ENCODE peak calls at places on chromosomes 11 and 22, in six cellular contexts. One of them, this sample, is unnamed.

GRCh38 chr22:33562484-33562883 is 357.8 kb downstream of the LARGE1 start:
- DNase-seq in iris pigment epithelial cell: no peak
- DNase-seq in hepatocyte: no peak
- DNase-seq in effector CD4-positive, alpha-beta T cell: no peak
- DNase-seq in GF-D8: no peak
- DNase-seq in activated naive CD4-positive, alpha-beta T cell: no peak
- DNase-seq in this sample: no peak

GRCh38 chr11:130786987-130787688 is 129.1 kb downstream of the SNX19 start:
- DNase-seq in iris pigment epithelial cell: peak; percentile 14
- DNase-seq in hepatocyte: no peak
- DNase-seq in effector CD4-positive, alpha-beta T cell: no peak
- DNase-seq in GF-D8: no peak
- DNase-seq in activated naive CD4-positive, alpha-beta T cell: no peak
- DNase-seq in this sample: no peak

GRCh38 chr11:70762810-70763209 is 364.5 kb downstream of the CTTN start:
- DNase-seq in iris pigment epithelial cell: no peak
- DNase-seq in hepatocyte: no peak
- DNase-seq in effector CD4-positive, alpha-beta T cell: no peak
- DNase-seq in GF-D8: no peak
- DNase-seq in activated naive CD4-positive, alpha-beta T cell: no peak
- DNase-seq in this sample: no peak

GRCh38 chr22:45007946-45008852 is 1.6 kb downstream of the PHF21B start:
- DNase-seq in iris pigment epithelial cell: peak; percentile 5
- DNase-seq in hepatocyte: peak; percentile 25
- DNase-seq in effector CD4-positive, alpha-beta T cell: no peak
- DNase-seq in GF-D8: no peak
- DNase-seq in activated naive CD4-positive, alpha-beta T cell: no peak
- DNase-seq in this sample: peak; percentile 65

GRCh38 chr11:70503201-70503877 is 105.0 kb downstream of the CTTN start:
- DNase-seq in iris pigment epithelial cell: no peak
- DNase-seq in hepatocyte: no peak
- DNase-seq in effector CD4-positive, alpha-beta T cell: no peak
- DNase-seq in GF-D8: no peak
- DNase-seq in activated naive CD4-positive, alpha-beta T cell: no peak
- DNase-seq in this sample: no peak

GRCh38 chr22:49660794-49661781 is 166.6 kb downstream of the BRD1 start:
- DNase-seq in iris pigment epithelial cell: no peak
- DNase-seq in hepatocyte: no peak
- DNase-seq in effector CD4-positive, alpha-beta T cell: no peak
- DNase-seq in GF-D8: no peak
- DNase-seq in activated naive CD4-positive, alpha-beta T cell: no peak
- DNase-seq in this sample: peak; percentile 45

GRCh38 chr11:118314985-118315384 is 10.5 kb downstream of the CD3E start:
- DNase-seq in iris pigment epithelial cell: no peak
- DNase-seq in hepatocyte: no peak
- DNase-seq in effector CD4-positive, alpha-beta T cell: no peak
- DNase-seq in GF-D8: no peak
- DNase-seq in activated naive CD4-positive, alpha-beta T cell: no peak
- DNase-seq in this sample: no peak

GRCh38 chr11:117179048-117179999 is 781 bp downstream of the SIDT2 start:
- DNase-seq in iris pigment epithelial cell: no peak
- DNase-seq in hepatocyte: peak; percentile 54
- DNase-seq in effector CD4-positive, alpha-beta T cell: peak; percentile 43
- DNase-seq in GF-D8: peak; percentile 73
- DNase-seq in activated naive CD4-positive, alpha-beta T cell: no peak
- DNase-seq in this sample: peak; percentile 53

GRCh38 chr22:44112191-44112590 is 68.5 kb upstream of the PARVG start:
- DNase-seq in iris pigment epithelial cell: no peak
- DNase-seq in hepatocyte: no peak
- DNase-seq in effector CD4-positive, alpha-beta T cell: no peak
- DNase-seq in GF-D8: no peak
- DNase-seq in activated naive CD4-positive, alpha-beta T cell: no peak
- DNase-seq in this sample: no peak

GRCh38 chr11:19868281-19868821 is 155.7 kb downstream of the NAV2 start:
- DNase-seq in iris pigment epithelial cell: peak; percentile 79
- DNase-seq in hepatocyte: peak; percentile 34
- DNase-seq in effector CD4-positive, alpha-beta T cell: no peak
- DNase-seq in GF-D8: no peak
- DNase-seq in activated naive CD4-positive, alpha-beta T cell: no peak
- DNase-seq in this sample: no peak

GRCh38 chr11:2576536-2576935 is 123.3 kb downstream of the KCNQ1OT1 start:
- DNase-seq in iris pigment epithelial cell: no peak
- DNase-seq in hepatocyte: no peak
- DNase-seq in effector CD4-positive, alpha-beta T cell: peak; percentile 0
- DNase-seq in GF-D8: no peak
- DNase-seq in activated naive CD4-positive, alpha-beta T cell: no peak
- DNase-seq in this sample: peak; percentile 47

GRCh38 chr11:23103403-23103802 is 243.1 kb upstream of the CCDC179 start:
- DNase-seq in iris pigment epithelial cell: peak; percentile 47
- DNase-seq in hepatocyte: no peak
- DNase-seq in effector CD4-positive, alpha-beta T cell: no peak
- DNase-seq in GF-D8: no peak
- DNase-seq in activated naive CD4-positive, alpha-beta T cell: no peak
- DNase-seq in this sample: no peak

GRCh38 chr11:10913075-10913474 is 55.2 kb upstream of the ZBED5 start:
- DNase-seq in iris pigment epithelial cell: no peak
- DNase-seq in hepatocyte: no peak
- DNase-seq in effector CD4-positive, alpha-beta T cell: no peak
- DNase-seq in GF-D8: no peak
- DNase-seq in activated naive CD4-positive, alpha-beta T cell: no peak
- DNase-seq in this sample: no peak

GRCh38 chr22:43237280-43237679 is 50.3 kb upstream of the TTLL12 start:
- DNase-seq in iris pigment epithelial cell: no peak
- DNase-seq in hepatocyte: no peak
- DNase-seq in effector CD4-positive, alpha-beta T cell: no peak
- DNase-seq in GF-D8: no peak
- DNase-seq in activated naive CD4-positive, alpha-beta T cell: no peak
- DNase-seq in this sample: no peak

GRCh38 chr11:101127699-101128570 is 1.7 kb downstream of the PGR start:
- DNase-seq in iris pigment epithelial cell: no peak
- DNase-seq in hepatocyte: peak; percentile 19
- DNase-seq in effector CD4-positive, alpha-beta T cell: no peak
- DNase-seq in GF-D8: no peak
- DNase-seq in activated naive CD4-positive, alpha-beta T cell: no peak
- DNase-seq in this sample: peak; percentile 72

GRCh38 chr11:128417607-128418324 is 169.6 kb downstream of the ETS1 start:
- DNase-seq in iris pigment epithelial cell: peak; percentile 95
- DNase-seq in hepatocyte: no peak
- DNase-seq in effector CD4-positive, alpha-beta T cell: no peak
- DNase-seq in GF-D8: no peak
- DNase-seq in activated naive CD4-positive, alpha-beta T cell: no peak
- DNase-seq in this sample: no peak

GRCh38 chr11:118607401-118608267 is at the start of gene PHLDB1:
- DNase-seq in iris pigment epithelial cell: peak; percentile 72
- DNase-seq in hepatocyte: peak; percentile 68
- DNase-seq in effector CD4-positive, alpha-beta T cell: peak; percentile 49
- DNase-seq in GF-D8: no peak
- DNase-seq in activated naive CD4-positive, alpha-beta T cell: no peak
- DNase-seq in this sample: peak; percentile 79

GRCh38 chr11:128917144-128917684 is 25.5 kb downstream of the TP53AIP1 start:
- DNase-seq in iris pigment epithelial cell: no peak
- DNase-seq in hepatocyte: no peak
- DNase-seq in effector CD4-positive, alpha-beta T cell: no peak
- DNase-seq in GF-D8: no peak
- DNase-seq in activated naive CD4-positive, alpha-beta T cell: no peak
- DNase-seq in this sample: no peak

GRCh38 chr11:121249039-121249663 is 43.4 kb upstream of the SC5D start:
- DNase-seq in iris pigment epithelial cell: peak; percentile 81
- DNase-seq in hepatocyte: peak; percentile 34
- DNase-seq in effector CD4-positive, alpha-beta T cell: no peak
- DNase-seq in GF-D8: peak; percentile 59
- DNase-seq in activated naive CD4-positive, alpha-beta T cell: no peak
- DNase-seq in this sample: peak; percentile 64

GRCh38 chr22:46774456-46775363 is 12.3 kb downstream of the TBC1D22A start:
- DNase-seq in iris pigment epithelial cell: no peak
- DNase-seq in hepatocyte: no peak
- DNase-seq in effector CD4-positive, alpha-beta T cell: no peak
- DNase-seq in GF-D8: no peak
- DNase-seq in activated naive CD4-positive, alpha-beta T cell: no peak
- DNase-seq in this sample: peak; percentile 40

GRCh38 chr11:41392591-41392990 is 66.9 kb downstream of the LRRC4C start:
- DNase-seq in iris pigment epithelial cell: no peak
- DNase-seq in hepatocyte: no peak
- DNase-seq in effector CD4-positive, alpha-beta T cell: no peak
- DNase-seq in GF-D8: no peak
- DNase-seq in activated naive CD4-positive, alpha-beta T cell: no peak
- DNase-seq in this sample: peak; percentile 62

GRCh38 chr11:2798951-2799761 is 86.4 kb downstream of the CDKN1C start:
- DNase-seq in iris pigment epithelial cell: no peak
- DNase-seq in hepatocyte: no peak
- DNase-seq in effector CD4-positive, alpha-beta T cell: no peak
- DNase-seq in GF-D8: no peak
- DNase-seq in activated naive CD4-positive, alpha-beta T cell: no peak
- DNase-seq in this sample: peak; percentile 22

GRCh38 chr11:69442807-69443137 is 38.7 kb upstream of the LINC01488 start:
- DNase-seq in iris pigment epithelial cell: peak; percentile 80
- DNase-seq in hepatocyte: peak; percentile 80
- DNase-seq in effector CD4-positive, alpha-beta T cell: no peak
- DNase-seq in GF-D8: no peak
- DNase-seq in activated naive CD4-positive, alpha-beta T cell: no peak
- DNase-seq in this sample: peak; percentile 86

GRCh38 chr11:74691755-74692154 is 39.5 kb downstream of the CHRDL2 start:
- DNase-seq in iris pigment epithelial cell: no peak
- DNase-seq in hepatocyte: no peak
- DNase-seq in effector CD4-positive, alpha-beta T cell: no peak
- DNase-seq in GF-D8: no peak
- DNase-seq in activated naive CD4-positive, alpha-beta T cell: no peak
- DNase-seq in this sample: no peak

GRCh38 chr11:3826721-3827120 is 14.0 kb downstream of the RHOG start:
- DNase-seq in iris pigment epithelial cell: no peak
- DNase-seq in hepatocyte: no peak
- DNase-seq in effector CD4-positive, alpha-beta T cell: no peak
- DNase-seq in GF-D8: no peak
- DNase-seq in activated naive CD4-positive, alpha-beta T cell: no peak
- DNase-seq in this sample: no peak

GRCh38 chr11:19216709-19217374 is 15.1 kb upstream of the CSRP3 start:
- DNase-seq in iris pigment epithelial cell: peak; percentile 8
- DNase-seq in hepatocyte: no peak
- DNase-seq in effector CD4-positive, alpha-beta T cell: no peak
- DNase-seq in GF-D8: no peak
- DNase-seq in activated naive CD4-positive, alpha-beta T cell: no peak
- DNase-seq in this sample: no peak

This sample was measured in islet precursor cell.